ENCODE peak calls at places on chromosome 21, in seven cellular contexts. D is GM23248, J is neural progenitor cell, N is MM.1S, S is HCT116, Y is GM23338, B is hepatocyte. F is an unnamed sample.

GRCh38 chr21:38798481-38798882 is 7.2 kb upstream of the ETS2 start:
- DNase-seq in D (no peak), J (no peak), N (no peak), S (peak), Y (no peak), B (peak), F (peak)

GRCh38 chr21:37225440-37225839 is 41.7 kb downstream of the VPS26C start:
- DNase-seq in D (no peak), J (no peak), N (no peak), S (no peak), Y (no peak), B (no peak), F (no peak)

GRCh38 chr21:29372063-29372802 is 73.5 kb downstream of the BACH1 start:
- DNase-seq in D (peak), J (peak), N (peak), S (peak), Y (peak), B (peak), F (peak)

GRCh38 chr21:29547998-29548397 is 249.3 kb downstream of the BACH1 start:
- DNase-seq in D (no peak), J (no peak), N (no peak), S (no peak), Y (no peak), B (no peak), F (no peak)

GRCh38 chr21:44089001-44089911 is 17.9 kb upstream of the PWP2 start:
- DNase-seq in D (no peak), J (no peak), N (no peak), S (no peak), Y (no peak), B (peak), F (no peak)

GRCh38 chr21:44874240-44874496 is 678 bp upstream of the PTTG1IP start:
- DNase-seq in D (no peak), J (no peak), N (no peak), S (no peak), Y (no peak), B (no peak), F (no peak)

GRCh38 chr21:39502631-39503030 is 50.9 kb downstream of the SH3BGR start:
- DNase-seq in D (no peak), J (no peak), N (no peak), S (no peak), Y (no peak), B (no peak), F (no peak)

GRCh38 chr21:43808832-43809251 is 19.5 kb downstream of the RRP1 start:
- DNase-seq in D (no peak), J (no peak), N (no peak), S (no peak), Y (no peak), B (no peak), F (no peak)

GRCh38 chr21:39669485-39669884 is 56.7 kb downstream of the B3GALT5 start:
- DNase-seq in D (no peak), J (no peak), N (no peak), S (no peak), Y (no peak), B (no peak), F (no peak)

GRCh38 chr21:16241500-16241963 is 511.8 kb downstream of the USP25 start:
- DNase-seq in D (no peak), J (peak), N (no peak), S (no peak), Y (peak), B (no peak), F (no peak)

GRCh38 chr21:31732538-31732864 is 583 bp upstream of the SCAF4 start:
- DNase-seq in D (no peak), J (no peak), N (no peak), S (no peak), Y (no peak), B (no peak), F (no peak)

GRCh38 chr21:34987673-34988072 is 61.4 kb downstream of the RUNX1 start:
- DNase-seq in D (no peak), J (no peak), N (peak), S (no peak), Y (no peak), B (no peak), F (no peak)
- H3K27ac ChIP-seq in D (no peak), J (no peak), N (no peak), S (no peak), Y (no peak), B (no peak), F (no peak)

GRCh38 chr21:33025106-33025470 is 647 bp upstream of the OLIG2 start:
- DNase-seq in D (no peak), J (peak), N (no peak), S (no peak), Y (peak), B (no peak), F (no peak)
- TF ChIP-seq EZH2 in D (no peak), J (no peak), N (no peak), S (no peak), Y (no peak), B (no peak), F (no peak)

DNA sequence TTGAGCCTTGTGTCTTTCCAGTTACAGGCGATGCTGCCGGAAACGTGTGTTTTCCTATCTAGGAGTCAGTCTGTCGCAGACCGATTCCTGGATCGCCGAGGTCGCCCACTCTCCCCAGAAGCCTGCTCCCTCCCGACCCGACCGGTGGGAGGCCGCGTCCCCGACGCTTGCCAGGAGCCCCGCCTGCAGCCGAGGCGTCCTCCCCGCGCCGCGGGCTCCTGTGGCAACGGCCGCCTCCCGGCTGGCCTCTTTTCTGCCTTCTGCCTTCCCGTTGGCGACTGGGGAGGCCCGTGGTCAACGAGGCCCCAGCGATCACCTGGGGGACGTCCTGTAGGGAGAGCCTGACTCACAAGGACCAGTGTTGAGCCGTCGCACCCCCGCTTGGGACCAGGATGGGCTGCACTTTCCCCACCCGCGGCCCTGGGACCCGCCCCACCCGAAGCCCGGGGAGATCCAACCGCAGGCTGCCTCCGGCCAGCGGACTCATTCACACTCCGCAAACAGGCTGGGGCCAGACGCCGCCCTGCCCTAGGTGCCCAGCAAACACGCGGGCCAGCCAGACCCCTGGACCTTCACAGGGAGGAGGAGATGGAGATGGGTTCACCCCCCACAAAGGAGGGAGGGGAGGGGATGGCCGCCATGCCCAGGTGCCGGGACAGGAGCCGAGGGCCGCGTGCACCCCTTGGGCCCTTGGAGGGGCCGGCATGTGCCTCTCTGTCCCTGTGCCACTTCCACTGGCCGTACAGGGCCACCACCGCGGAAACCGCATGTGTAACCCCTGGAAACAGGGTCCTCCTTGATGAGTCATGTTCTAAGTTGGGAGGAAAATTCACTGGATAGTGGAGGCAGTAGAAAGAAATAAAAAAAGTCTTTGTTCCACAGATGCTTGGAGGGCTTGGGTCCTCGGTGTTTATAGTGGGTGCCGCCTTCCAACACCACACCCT is 7.2 kb upstream of the COL6A1 start:
- DNase-seq in D (peak), J (peak), N (no peak), S (peak), Y (peak), B (peak), F (peak)
- TF ChIP-seq EZH2phosphoT487 in D (no peak), J (peak), N (no peak), S (no peak), Y (no peak), B (no peak), F (no peak)

DNA sequence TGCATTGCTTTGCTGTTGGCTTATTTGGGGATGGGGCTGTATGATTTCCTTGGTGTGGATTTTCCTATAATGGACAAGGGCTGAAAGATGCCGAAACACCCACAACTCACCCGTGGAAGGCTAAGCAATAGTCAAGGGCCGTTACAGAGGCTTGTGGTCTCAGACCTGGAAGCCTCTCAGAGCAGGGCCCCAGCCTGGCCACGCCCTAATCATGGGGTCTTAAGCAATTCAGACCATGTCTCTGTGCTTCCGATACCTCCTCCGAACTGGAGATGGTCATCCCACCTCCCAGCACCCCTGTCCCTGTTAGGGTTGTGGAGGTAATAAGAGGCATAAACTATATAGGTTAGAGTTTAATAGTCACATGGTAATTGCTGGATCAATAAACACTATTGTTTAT is 3.4 kb downstream of the ABCG1 start:
- DNase-seq in D (no peak), J (no peak), N (no peak), S (no peak), Y (no peak), B (no peak), F (no peak)
- H3K27ac ChIP-seq in D (no peak), J (no peak), N (no peak), S (no peak), Y (no peak), B (no peak), F (no peak)

GRCh38 chr21:33028759-33029511 is 3.2 kb downstream of the OLIG2 start:
- DNase-seq in D (peak), J (peak), N (peak), S (no peak), Y (peak), B (no peak), F (no peak)

GRCh38 chr21:33030633-33031032 is 4.9 kb downstream of the OLIG2 start:
- DNase-seq in D (no peak), J (no peak), N (no peak), S (no peak), Y (no peak), B (no peak), F (no peak)

GRCh38 chr21:33031152-33031551 is 5.4 kb downstream of the OLIG2 start:
- DNase-seq in D (no peak), J (no peak), N (no peak), S (no peak), Y (no peak), B (no peak), F (no peak)

GRCh38 chr21:33029512-33029921 is 3.8 kb downstream of the OLIG2 start:
- DNase-seq in D (no peak), J (peak), N (no peak), S (no peak), Y (peak), B (no peak), F (no peak)

DNA sequence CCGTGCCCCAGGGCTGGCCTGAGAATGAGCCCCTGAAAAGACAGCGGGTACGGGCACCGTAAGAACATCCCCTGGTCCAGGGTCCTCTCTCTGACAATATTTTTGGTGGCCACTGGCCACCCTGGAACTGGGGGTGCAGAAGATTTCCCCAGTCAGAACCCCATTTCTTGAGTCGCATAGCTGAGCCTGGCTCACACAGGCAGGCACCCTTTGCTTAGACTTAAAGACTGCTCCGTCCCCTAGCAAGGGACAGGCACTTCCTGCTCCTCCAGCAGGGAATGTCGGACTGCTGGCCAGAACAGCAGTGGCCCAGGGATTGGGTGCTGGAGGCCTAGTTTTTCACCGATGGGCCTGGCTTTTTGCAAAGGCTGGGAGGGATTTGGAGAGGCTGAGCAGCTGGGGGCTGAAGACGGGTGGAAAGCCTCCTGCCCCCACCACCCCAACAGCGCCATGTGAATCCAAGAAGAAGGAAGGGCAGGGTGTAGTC is 4.3 kb downstream of the OLIG2 start:
- DNase-seq in D (no peak), J (no peak), N (no peak), S (no peak), Y (peak), B (no peak), F (no peak)
- TF ChIP-seq EZH2 in D (no peak), J (no peak), N (no peak), S (no peak), Y (peak), B (no peak), F (no peak)

DNA sequence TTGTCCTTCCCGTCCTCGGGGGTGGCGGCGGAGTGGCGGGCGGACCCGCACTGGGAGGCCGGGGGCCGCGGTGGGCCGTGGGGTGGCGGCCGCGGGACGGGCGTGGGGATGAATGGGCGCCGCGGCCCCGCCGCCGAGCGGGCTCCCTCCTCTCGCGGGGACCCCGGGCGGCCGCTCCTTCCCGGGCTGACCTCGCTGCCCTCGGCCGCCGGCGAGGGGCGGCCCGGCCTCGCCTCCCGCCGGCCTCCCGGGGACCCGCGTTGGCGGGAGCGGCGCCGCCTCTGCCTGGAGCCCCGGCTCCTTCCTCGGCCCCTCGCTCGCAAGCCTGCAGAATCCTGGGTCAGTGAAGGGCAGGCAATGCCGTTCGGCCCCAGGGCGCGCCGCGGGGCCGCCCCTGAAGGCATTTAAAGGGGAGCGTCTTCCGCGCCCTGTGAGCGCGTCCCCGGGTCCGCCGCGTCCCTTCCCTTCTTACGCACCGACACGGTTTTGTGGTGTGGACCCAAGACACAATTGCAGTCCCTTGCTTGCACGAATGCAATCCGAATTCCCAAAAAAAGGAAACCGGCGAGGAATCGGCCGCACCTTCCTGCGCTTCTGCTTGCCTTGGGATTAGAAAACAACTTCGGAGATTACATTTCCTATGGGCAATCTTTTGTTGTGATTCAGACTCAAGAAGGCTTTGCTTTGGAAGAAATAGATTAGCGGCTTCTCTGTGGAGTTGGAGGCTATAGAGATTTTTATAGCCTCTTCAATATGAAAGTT is 776 bp downstream of the ITSN1 start:
- DNase-seq in D (peak), J (peak), N (peak), S (no peak), Y (peak), B (peak), F (peak)
- TF ChIP-seq EZH2phosphoT487 in D (no peak), J (no peak), N (no peak), S (no peak), Y (no peak), B (no peak), F (no peak)